ENCODE peak calls at places on chromosomes 5 and 9, in nine cellular contexts. One of them, this sample, is unnamed.
A peak's percentile ranks its signal among the peaks of the same experiment; 100 is the strongest.

GRCh38 chr9:8140557-8140956 is 341.0 kb upstream of the DMAC1 start:
- DNase-seq in DMS153: no peak
- DNase-seq in AG20443: no peak
- DNase-seq in stimulated activated CD8-positive, alpha-beta memory T cell treated with anti-CD3 and anti-CD28 coated beads, Interleukin-7, amount 100 ng/mL, for 1 hour: no peak
- DNase-seq in stimulated activated CD4-positive, alpha-beta T cell treated with anti-CD3 and anti-CD28 coated beads, Interleukin-4, amount 100 ng/mL, for 48 hours: no peak
- DNase-seq in SK-MEL-5: no peak
- DNase-seq in GM23338: no peak
- DNase-seq in frontal cortex: no peak
- DNase-seq in SK-N-MC: no peak
- DNase-seq in this sample: no peak

GRCh38 chr5:31640024-31640423 is 1.1 kb downstream of the PDZD2 start:
- DNase-seq in frontal cortex: no peak
- DNase-seq in DMS153: no peak
- DNase-seq in stimulated activated CD8-positive, alpha-beta memory T cell treated with anti-CD3 and anti-CD28 coated beads, Interleukin-7, amount 100 ng/mL, for 1 hour: no peak
- DNase-seq in GM23338: peak; percentile 64
- DNase-seq in SK-MEL-5: no peak
- DNase-seq in stimulated activated CD4-positive, alpha-beta T cell treated with anti-CD3 and anti-CD28 coated beads, Interleukin-4, amount 100 ng/mL, for 48 hours: no peak
- DNase-seq in AG20443: no peak
- DNase-seq in SK-N-MC: no peak
- DNase-seq in this sample: no peak

GRCh38 chr5:42396111-42396510 is 27.1 kb upstream of the GHR start:
- DNase-seq in stimulated activated CD8-positive, alpha-beta memory T cell treated with anti-CD3 and anti-CD28 coated beads, Interleukin-7, amount 100 ng/mL, for 1 hour: no peak
- DNase-seq in frontal cortex: no peak
- DNase-seq in GM23338: no peak
- DNase-seq in SK-N-MC: no peak
- DNase-seq in SK-MEL-5: no peak
- DNase-seq in AG20443: no peak
- DNase-seq in stimulated activated CD4-positive, alpha-beta T cell treated with anti-CD3 and anti-CD28 coated beads, Interleukin-4, amount 100 ng/mL, for 48 hours: no peak
- DNase-seq in DMS153: no peak
- DNase-seq in this sample: no peak

GRCh38 chr5:13735686-13736085 is 208.8 kb downstream of the DNAH5 start:
- DNase-seq in GM23338: peak; percentile 1
- DNase-seq in stimulated activated CD4-positive, alpha-beta T cell treated with anti-CD3 and anti-CD28 coated beads, Interleukin-4, amount 100 ng/mL, for 48 hours: no peak
- DNase-seq in SK-MEL-5: no peak
- DNase-seq in AG20443: no peak
- DNase-seq in DMS153: no peak
- DNase-seq in SK-N-MC: no peak
- DNase-seq in frontal cortex: no peak
- DNase-seq in stimulated activated CD8-positive, alpha-beta memory T cell treated with anti-CD3 and anti-CD28 coated beads, Interleukin-7, amount 100 ng/mL, for 1 hour: no peak
- DNase-seq in this sample: no peak

GRCh38 chr5:110757118-110757729 is 18.4 kb downstream of the SLC25A46 start:
- DNase-seq in stimulated activated CD4-positive, alpha-beta T cell treated with anti-CD3 and anti-CD28 coated beads, Interleukin-4, amount 100 ng/mL, for 48 hours: no peak
- DNase-seq in SK-N-MC: peak; percentile 22
- DNase-seq in frontal cortex: no peak
- DNase-seq in GM23338: peak; percentile 74
- DNase-seq in SK-MEL-5: peak; percentile 68
- DNase-seq in AG20443: peak; percentile 21
- DNase-seq in DMS153: no peak
- DNase-seq in stimulated activated CD8-positive, alpha-beta memory T cell treated with anti-CD3 and anti-CD28 coated beads, Interleukin-7, amount 100 ng/mL, for 1 hour: no peak
- DNase-seq in this sample: no peak

GRCh38 chr9:31542384-31543055 is 841.9 kb upstream of the ACO1 start:
- DNase-seq in stimulated activated CD8-positive, alpha-beta memory T cell treated with anti-CD3 and anti-CD28 coated beads, Interleukin-7, amount 100 ng/mL, for 1 hour: no peak
- DNase-seq in AG20443: no peak
- DNase-seq in frontal cortex: no peak
- DNase-seq in stimulated activated CD4-positive, alpha-beta T cell treated with anti-CD3 and anti-CD28 coated beads, Interleukin-4, amount 100 ng/mL, for 48 hours: no peak
- DNase-seq in SK-N-MC: no peak
- DNase-seq in GM23338: peak; percentile 61
- DNase-seq in SK-MEL-5: peak; percentile 60
- DNase-seq in DMS153: peak; percentile 65
- DNase-seq in this sample: no peak

GRCh38 chr5:86865396-86865795 is 247.7 kb downstream of the COX7C start:
- DNase-seq in frontal cortex: no peak
- DNase-seq in stimulated activated CD8-positive, alpha-beta memory T cell treated with anti-CD3 and anti-CD28 coated beads, Interleukin-7, amount 100 ng/mL, for 1 hour: no peak
- DNase-seq in stimulated activated CD4-positive, alpha-beta T cell treated with anti-CD3 and anti-CD28 coated beads, Interleukin-4, amount 100 ng/mL, for 48 hours: no peak
- DNase-seq in AG20443: no peak
- DNase-seq in DMS153: no peak
- DNase-seq in SK-N-MC: no peak
- DNase-seq in SK-MEL-5: no peak
- DNase-seq in GM23338: no peak
- DNase-seq in this sample: no peak

GRCh38 chr9:6078382-6079105 is 63.1 kb upstream of the RANBP6 start:
- DNase-seq in SK-N-MC: no peak
- DNase-seq in AG20443: no peak
- DNase-seq in DMS153: no peak
- DNase-seq in SK-MEL-5: no peak
- DNase-seq in stimulated activated CD4-positive, alpha-beta T cell treated with anti-CD3 and anti-CD28 coated beads, Interleukin-4, amount 100 ng/mL, for 48 hours: no peak
- DNase-seq in stimulated activated CD8-positive, alpha-beta memory T cell treated with anti-CD3 and anti-CD28 coated beads, Interleukin-7, amount 100 ng/mL, for 1 hour: no peak
- DNase-seq in frontal cortex: no peak
- DNase-seq in GM23338: peak; percentile 30
- DNase-seq in this sample: no peak

GRCh38 chr9:126146254-126147145 is 180.1 kb upstream of the MVB12B start:
- DNase-seq in stimulated activated CD4-positive, alpha-beta T cell treated with anti-CD3 and anti-CD28 coated beads, Interleukin-4, amount 100 ng/mL, for 48 hours: peak; percentile 11
- DNase-seq in SK-N-MC: no peak
- DNase-seq in frontal cortex: no peak
- DNase-seq in AG20443: peak; percentile 14
- DNase-seq in GM23338: peak; percentile 91
- DNase-seq in DMS153: peak; percentile 95
- DNase-seq in stimulated activated CD8-positive, alpha-beta memory T cell treated with anti-CD3 and anti-CD28 coated beads, Interleukin-7, amount 100 ng/mL, for 1 hour: no peak
- DNase-seq in SK-MEL-5: peak; percentile 11
- DNase-seq in this sample: no peak

GRCh38 chr5:138927979-138928378 is 52.8 kb upstream of the LRRTM2 start:
- DNase-seq in SK-MEL-5: no peak
- DNase-seq in DMS153: no peak
- DNase-seq in GM23338: no peak
- DNase-seq in AG20443: no peak
- DNase-seq in frontal cortex: peak; percentile 69
- DNase-seq in stimulated activated CD4-positive, alpha-beta T cell treated with anti-CD3 and anti-CD28 coated beads, Interleukin-4, amount 100 ng/mL, for 48 hours: no peak
- DNase-seq in stimulated activated CD8-positive, alpha-beta memory T cell treated with anti-CD3 and anti-CD28 coated beads, Interleukin-7, amount 100 ng/mL, for 1 hour: no peak
- DNase-seq in SK-N-MC: no peak
- DNase-seq in this sample: no peak

GRCh38 chr9:92064711-92065110 is 50.5 kb downstream of the SPTLC1 start:
- DNase-seq in SK-N-MC: no peak
- DNase-seq in stimulated activated CD8-positive, alpha-beta memory T cell treated with anti-CD3 and anti-CD28 coated beads, Interleukin-7, amount 100 ng/mL, for 1 hour: no peak
- DNase-seq in stimulated activated CD4-positive, alpha-beta T cell treated with anti-CD3 and anti-CD28 coated beads, Interleukin-4, amount 100 ng/mL, for 48 hours: no peak
- DNase-seq in SK-MEL-5: no peak
- DNase-seq in frontal cortex: no peak
- DNase-seq in AG20443: peak; percentile 27
- DNase-seq in GM23338: no peak
- DNase-seq in DMS153: no peak
- DNase-seq in this sample: peak; percentile 26

GRCh38 chr9:106616946-106617345 is 246.0 kb upstream of the ZNF462 start:
- DNase-seq in stimulated activated CD4-positive, alpha-beta T cell treated with anti-CD3 and anti-CD28 coated beads, Interleukin-4, amount 100 ng/mL, for 48 hours: no peak
- DNase-seq in AG20443: no peak
- DNase-seq in GM23338: no peak
- DNase-seq in DMS153: no peak
- DNase-seq in SK-MEL-5: no peak
- DNase-seq in SK-N-MC: no peak
- DNase-seq in frontal cortex: no peak
- DNase-seq in stimulated activated CD8-positive, alpha-beta memory T cell treated with anti-CD3 and anti-CD28 coated beads, Interleukin-7, amount 100 ng/mL, for 1 hour: no peak
- DNase-seq in this sample: no peak

GRCh38 chr5:1537166-1538154 is 13.7 kb upstream of the LPCAT1 start:
- DNase-seq in AG20443: no peak
- DNase-seq in DMS153: no peak
- DNase-seq in GM23338: no peak
- DNase-seq in stimulated activated CD4-positive, alpha-beta T cell treated with anti-CD3 and anti-CD28 coated beads, Interleukin-4, amount 100 ng/mL, for 48 hours: no peak
- DNase-seq in stimulated activated CD8-positive, alpha-beta memory T cell treated with anti-CD3 and anti-CD28 coated beads, Interleukin-7, amount 100 ng/mL, for 1 hour: no peak
- DNase-seq in SK-MEL-5: no peak
- DNase-seq in SK-N-MC: no peak
- DNase-seq in frontal cortex: no peak
- DNase-seq in this sample: no peak

GRCh38 chr9:88658311-88658822 is 123.4 kb downstream of the NXNL2 start:
- DNase-seq in DMS153: no peak
- DNase-seq in stimulated activated CD8-positive, alpha-beta memory T cell treated with anti-CD3 and anti-CD28 coated beads, Interleukin-7, amount 100 ng/mL, for 1 hour: no peak
- DNase-seq in stimulated activated CD4-positive, alpha-beta T cell treated with anti-CD3 and anti-CD28 coated beads, Interleukin-4, amount 100 ng/mL, for 48 hours: no peak
- DNase-seq in frontal cortex: no peak
- DNase-seq in AG20443: no peak
- DNase-seq in SK-N-MC: no peak
- DNase-seq in GM23338: no peak
- DNase-seq in SK-MEL-5: no peak
- DNase-seq in this sample: no peak

GRCh38 chr9:137975527-137975913 is 97.9 kb downstream of the CACNA1B start:
- DNase-seq in AG20443: no peak
- DNase-seq in frontal cortex: no peak
- DNase-seq in SK-N-MC: no peak
- DNase-seq in GM23338: no peak
- DNase-seq in SK-MEL-5: no peak
- DNase-seq in stimulated activated CD8-positive, alpha-beta memory T cell treated with anti-CD3 and anti-CD28 coated beads, Interleukin-7, amount 100 ng/mL, for 1 hour: no peak
- DNase-seq in stimulated activated CD4-positive, alpha-beta T cell treated with anti-CD3 and anti-CD28 coated beads, Interleukin-4, amount 100 ng/mL, for 48 hours: no peak
- DNase-seq in DMS153: no peak
- DNase-seq in this sample: no peak

GRCh38 chr9:97705354-97705950 is 8.3 kb upstream of the XPA start:
- DNase-seq in SK-MEL-5: no peak
- DNase-seq in frontal cortex: no peak
- DNase-seq in GM23338: no peak
- DNase-seq in stimulated activated CD4-positive, alpha-beta T cell treated with anti-CD3 and anti-CD28 coated beads, Interleukin-4, amount 100 ng/mL, for 48 hours: no peak
- DNase-seq in DMS153: no peak
- DNase-seq in AG20443: no peak
- DNase-seq in stimulated activated CD8-positive, alpha-beta memory T cell treated with anti-CD3 and anti-CD28 coated beads, Interleukin-7, amount 100 ng/mL, for 1 hour: no peak
- DNase-seq in SK-N-MC: no peak
- DNase-seq in this sample: no peak

GRCh38 chr5:137629646-137630045 is 106.2 kb downstream of the KLHL3 start:
- DNase-seq in stimulated activated CD8-positive, alpha-beta memory T cell treated with anti-CD3 and anti-CD28 coated beads, Interleukin-7, amount 100 ng/mL, for 1 hour: no peak
- DNase-seq in DMS153: no peak
- DNase-seq in stimulated activated CD4-positive, alpha-beta T cell treated with anti-CD3 and anti-CD28 coated beads, Interleukin-4, amount 100 ng/mL, for 48 hours: no peak
- DNase-seq in AG20443: peak; percentile 76
- DNase-seq in SK-MEL-5: peak; percentile 70
- DNase-seq in SK-N-MC: no peak
- DNase-seq in frontal cortex: peak; percentile 51
- DNase-seq in GM23338: peak; percentile 80
- DNase-seq in this sample: no peak

GRCh38 chr5:109550077-109550476 is 139.7 kb upstream of the MAN2A1 start:
- DNase-seq in frontal cortex: no peak
- DNase-seq in stimulated activated CD8-positive, alpha-beta memory T cell treated with anti-CD3 and anti-CD28 coated beads, Interleukin-7, amount 100 ng/mL, for 1 hour: no peak
- DNase-seq in stimulated activated CD4-positive, alpha-beta T cell treated with anti-CD3 and anti-CD28 coated beads, Interleukin-4, amount 100 ng/mL, for 48 hours: no peak
- DNase-seq in SK-MEL-5: no peak
- DNase-seq in AG20443: no peak
- DNase-seq in SK-N-MC: no peak
- DNase-seq in DMS153: no peak
- DNase-seq in GM23338: no peak
- DNase-seq in this sample: no peak

GRCh38 chr5:57494104-57495098 is 11.8 kb upstream of the ACTBL2 start:
- DNase-seq in stimulated activated CD8-positive, alpha-beta memory T cell treated with anti-CD3 and anti-CD28 coated beads, Interleukin-7, amount 100 ng/mL, for 1 hour: no peak
- DNase-seq in DMS153: peak; percentile 84
- DNase-seq in stimulated activated CD4-positive, alpha-beta T cell treated with anti-CD3 and anti-CD28 coated beads, Interleukin-4, amount 100 ng/mL, for 48 hours: peak; percentile 37
- DNase-seq in SK-N-MC: peak; percentile 58
- DNase-seq in frontal cortex: no peak
- DNase-seq in GM23338: no peak
- DNase-seq in SK-MEL-5: peak; percentile 95
- DNase-seq in AG20443: peak; percentile 93
- DNase-seq in this sample: peak; percentile 95

GRCh38 chr5:124132843-124133242 is 613.6 kb downstream of the ZNF608 start:
- DNase-seq in frontal cortex: no peak
- DNase-seq in SK-N-MC: no peak
- DNase-seq in DMS153: no peak
- DNase-seq in stimulated activated CD8-positive, alpha-beta memory T cell treated with anti-CD3 and anti-CD28 coated beads, Interleukin-7, amount 100 ng/mL, for 1 hour: no peak
- DNase-seq in stimulated activated CD4-positive, alpha-beta T cell treated with anti-CD3 and anti-CD28 coated beads, Interleukin-4, amount 100 ng/mL, for 48 hours: no peak
- DNase-seq in SK-MEL-5: no peak
- DNase-seq in AG20443: no peak
- DNase-seq in GM23338: no peak
- DNase-seq in this sample: no peak